ENCODE peak calls at places on chromosomes 5 and 9, in five cellular contexts. One of them, this sample, is unnamed.

GRCh38 chr5:133680830-133681555 is 68.7 kb upstream of the FSTL4 start:
- DNase-seq in H54: no peak
- DNase-seq in lower leg skin: no peak
- DNase-seq in GM12878: no peak
- DNase-seq in HepG2: no peak
- DNase-seq in this sample: no peak

GRCh38 chr5:103138202-103138601 is 18.1 kb downstream of the PPIP5K2 start:
- DNase-seq in H54: no peak
- DNase-seq in lower leg skin: no peak
- DNase-seq in GM12878: no peak
- DNase-seq in HepG2: no peak
- DNase-seq in this sample: no peak

GRCh38 chr5:126877011-126877410 is 100.1 kb downstream of the LMNB1 start:
- DNase-seq in H54: no peak
- DNase-seq in lower leg skin: no peak
- DNase-seq in GM12878: no peak
- DNase-seq in HepG2: no peak
- DNase-seq in this sample: no peak

GRCh38 chr9:25691786-25692185 is 13.5 kb upstream of the TUSC1 start:
- DNase-seq in H54: no peak
- DNase-seq in lower leg skin: no peak
- DNase-seq in GM12878: no peak
- DNase-seq in HepG2: no peak
- DNase-seq in this sample: no peak

GRCh38 chr9:86512929-86513328 is 158.7 kb upstream of the TUT7 start:
- DNase-seq in H54: no peak
- DNase-seq in lower leg skin: no peak
- DNase-seq in GM12878: no peak
- DNase-seq in HepG2: no peak
- DNase-seq in this sample: no peak

GRCh38 chr9:22238809-22239684 is 207.6 kb upstream of the DMRTA1 start:
- DNase-seq in H54: no peak
- DNase-seq in lower leg skin: no peak
- DNase-seq in GM12878: no peak
- DNase-seq in HepG2: peak
- DNase-seq in this sample: peak

GRCh38 chr5:90709323-90710148 is 150.9 kb downstream of the ADGRV1 start:
- DNase-seq in H54: peak
- DNase-seq in lower leg skin: peak
- DNase-seq in GM12878: no peak
- DNase-seq in HepG2: peak
- DNase-seq in this sample: peak

GRCh38 chr5:75395277-75395676 is 58.3 kb downstream of the HMGCR start:
- DNase-seq in H54: no peak
- DNase-seq in lower leg skin: no peak
- DNase-seq in GM12878: no peak
- DNase-seq in HepG2: peak
- DNase-seq in this sample: no peak

GRCh38 chr9:126334626-126335621 is 8.3 kb downstream of the MVB12B start:
- DNase-seq in H54: no peak
- DNase-seq in lower leg skin: no peak
- DNase-seq in GM12878: no peak
- DNase-seq in HepG2: peak
- DNase-seq in this sample: no peak

GRCh38 chr5:87940775-87941174 is 327.9 kb downstream of the TMEM161B start:
- DNase-seq in H54: no peak
- DNase-seq in lower leg skin: no peak
- DNase-seq in GM12878: no peak
- DNase-seq in HepG2: no peak
- DNase-seq in this sample: no peak

GRCh38 chr5:3489221-3489620 is 106.4 kb upstream of the IRX1 start:
- DNase-seq in H54: no peak
- DNase-seq in lower leg skin: no peak
- DNase-seq in GM12878: no peak
- DNase-seq in HepG2: no peak
- DNase-seq in this sample: no peak

GRCh38 chr5:82314964-82315728 is 37.0 kb upstream of the RPS23 start:
- DNase-seq in H54: no peak
- DNase-seq in lower leg skin: no peak
- DNase-seq in GM12878: no peak
- DNase-seq in HepG2: no peak
- DNase-seq in this sample: no peak

GRCh38 chr5:59380350-59380951 is 513.1 kb downstream of the PDE4D start:
- DNase-seq in H54: no peak
- DNase-seq in lower leg skin: no peak
- DNase-seq in GM12878: peak
- DNase-seq in HepG2: peak
- DNase-seq in this sample: peak

GRCh38 chr5:1057485-1057825 is 48.9 kb downstream of the NKD2 start:
- DNase-seq in H54: no peak
- DNase-seq in lower leg skin: no peak
- DNase-seq in GM12878: no peak
- DNase-seq in HepG2: no peak
- DNase-seq in this sample: no peak

GRCh38 chr9:137550958-137551655 is 572 bp upstream of the MRPL41 start:
- DNase-seq in H54: peak
- DNase-seq in lower leg skin: peak
- DNase-seq in GM12878: no peak
- DNase-seq in HepG2: peak
- DNase-seq in this sample: peak

GRCh38 chr9:6413365-6414263 is 615 bp downstream of the UHRF2 start:
- DNase-seq in H54: peak
- DNase-seq in lower leg skin: peak
- DNase-seq in GM12878: no peak
- DNase-seq in HepG2: no peak
- DNase-seq in this sample: peak

GRCh38 chr5:135461752-135462151 is 9.6 kb upstream of the TIFAB start:
- DNase-seq in H54: no peak
- DNase-seq in lower leg skin: no peak
- DNase-seq in GM12878: no peak
- DNase-seq in HepG2: no peak
- DNase-seq in this sample: no peak

DNA sequence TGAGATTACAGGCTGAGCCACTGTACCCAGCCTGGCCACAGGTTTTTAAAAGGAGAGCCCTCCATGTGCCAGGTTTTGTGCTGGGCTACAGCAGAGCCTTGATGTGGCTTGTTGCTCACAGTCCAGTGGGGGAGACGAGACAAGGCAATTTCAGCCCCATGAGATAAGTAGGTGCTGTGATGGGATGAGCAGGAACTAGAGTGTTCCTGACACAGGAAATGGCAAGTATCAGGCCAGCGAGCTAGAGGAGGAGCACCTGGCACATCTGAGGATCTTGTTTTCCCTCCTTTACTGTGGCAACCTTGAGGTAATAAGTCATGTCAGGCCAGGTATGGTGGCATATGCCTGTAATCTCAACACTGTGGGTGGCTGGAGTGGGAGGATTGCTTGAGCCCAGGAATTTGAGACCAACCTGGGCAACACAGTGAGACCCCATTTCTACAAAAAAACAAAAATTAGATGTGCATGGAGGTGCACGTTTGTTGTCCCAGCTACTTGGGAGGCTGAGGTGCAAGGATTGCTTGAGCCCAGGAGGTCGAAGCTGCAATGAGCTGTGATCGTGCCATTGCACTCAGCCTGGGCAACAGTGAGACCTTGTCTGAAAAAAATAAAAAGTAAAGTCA is 3.8 kb upstream of the ZDHHC12 start:
- DNase-seq in H54: no peak
- DNase-seq in lower leg skin: no peak
- DNase-seq in GM12878: no peak
- DNase-seq in HepG2: no peak
- DNase-seq in this sample: no peak
- TF ChIP-seq POLR2A in H54: no peak
- TF ChIP-seq POLR2A in lower leg skin: no peak
- TF ChIP-seq POLR2A in GM12878: no peak
- TF ChIP-seq POLR2A in HepG2: no peak
- TF ChIP-seq POLR2A in this sample: no peak

DNA sequence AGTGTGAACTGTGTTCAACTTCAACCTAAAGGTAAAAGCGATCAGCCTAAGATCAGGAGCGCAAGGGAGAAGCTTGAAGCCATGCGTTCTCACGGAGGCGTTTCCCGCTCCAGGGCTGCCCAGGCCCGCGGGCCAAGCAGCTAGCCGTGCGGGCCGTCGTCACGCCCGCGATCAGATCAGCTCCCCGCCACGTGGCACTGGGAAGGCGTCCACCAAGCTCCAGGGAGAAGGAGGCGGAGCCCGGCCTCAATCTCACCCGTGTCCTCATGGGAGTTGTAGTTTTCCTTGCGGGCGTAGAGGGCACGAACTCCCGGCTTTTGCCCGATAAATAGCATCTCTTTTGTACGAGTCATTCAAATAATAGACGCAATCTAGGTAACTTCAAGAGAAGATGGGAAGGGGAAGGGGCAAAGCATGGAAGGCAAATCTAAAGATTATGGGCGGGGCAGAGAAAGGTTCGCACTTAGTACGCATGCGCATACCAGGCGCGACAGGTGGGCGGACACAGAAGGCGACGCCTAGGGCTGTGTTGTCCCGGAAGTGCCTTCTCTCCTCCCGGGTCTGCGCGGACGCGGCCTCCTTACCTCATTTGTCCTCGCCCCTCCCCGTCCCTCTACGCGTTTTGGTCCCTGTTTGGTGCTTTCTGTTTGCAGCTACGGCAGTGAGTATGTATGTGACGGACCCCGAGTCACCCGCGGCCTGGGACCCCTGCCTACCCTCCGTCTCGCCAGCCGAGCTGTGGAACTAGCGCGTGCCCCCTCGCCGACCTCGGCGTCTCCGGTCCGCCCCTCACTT is 40.8 kb upstream of the ZCCHC7 start:
- DNase-seq in H54: peak
- DNase-seq in lower leg skin: peak
- DNase-seq in GM12878: peak
- DNase-seq in HepG2: peak
- DNase-seq in this sample: peak
- TF ChIP-seq POLR2A in H54: peak
- TF ChIP-seq POLR2A in lower leg skin: peak
- TF ChIP-seq POLR2A in GM12878: peak
- TF ChIP-seq POLR2A in HepG2: peak
- TF ChIP-seq POLR2A in this sample: peak

DNA sequence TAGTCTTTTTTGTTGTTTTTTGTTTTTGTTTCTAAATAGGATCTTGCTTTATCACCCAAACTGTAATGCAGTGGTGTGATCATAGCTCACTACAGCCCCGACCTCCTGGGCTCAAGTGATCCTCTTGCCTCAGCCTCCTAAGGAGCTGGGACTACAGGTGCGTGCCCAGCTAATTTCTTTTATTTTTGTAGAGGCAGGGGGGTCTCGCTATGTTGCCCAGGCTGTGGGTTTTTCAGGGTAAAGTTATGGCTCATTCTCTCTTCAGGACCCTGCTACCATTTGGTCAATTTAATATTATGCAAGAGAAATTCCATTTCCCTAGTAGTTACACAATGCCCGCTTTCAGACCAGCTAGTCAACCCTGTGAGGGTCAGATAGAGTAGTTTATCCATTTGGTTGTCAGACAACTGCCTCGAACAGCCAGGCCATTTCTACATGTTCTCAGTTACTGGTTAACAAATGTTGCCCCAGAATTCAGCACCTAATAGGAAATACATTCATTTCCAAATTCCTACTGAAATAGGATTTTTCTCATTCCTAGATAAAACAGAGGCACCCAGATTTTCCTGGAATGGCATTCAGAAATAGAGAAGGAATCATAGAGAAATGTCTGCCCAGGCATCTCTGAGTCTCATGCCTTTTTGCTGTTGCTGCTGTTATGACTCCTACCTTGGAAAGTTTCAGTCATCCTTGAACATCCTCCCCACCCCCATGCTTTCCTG is 6.4 kb upstream of the GLIS3 start:
- DNase-seq in H54: no peak
- DNase-seq in lower leg skin: no peak
- DNase-seq in GM12878: no peak
- DNase-seq in HepG2: peak
- DNase-seq in this sample: no peak
- TF ChIP-seq POLR2A in H54: no peak
- TF ChIP-seq POLR2A in lower leg skin: no peak
- TF ChIP-seq POLR2A in GM12878: no peak
- TF ChIP-seq POLR2A in HepG2: no peak
- TF ChIP-seq POLR2A in this sample: no peak

GRCh38 chr5:173055983-173056782 is at the start of gene CREBRF:
- DNase-seq in H54: peak
- DNase-seq in lower leg skin: peak
- DNase-seq in GM12878: peak
- DNase-seq in HepG2: peak
- DNase-seq in this sample: peak
- TF ChIP-seq POLR2A in H54: peak
- TF ChIP-seq POLR2A in lower leg skin: no peak
- TF ChIP-seq POLR2A in GM12878: peak
- TF ChIP-seq POLR2A in HepG2: no peak
- TF ChIP-seq POLR2A in this sample: peak

This sample was measured in erythroblast.